ENCODE peak calls at places on chromosomes 11 and 22, in four cellular contexts. U is stimulated activated CD4-positive, alpha-beta T cell treated with anti-CD3 and anti-CD28 coated beads, Interleukin-12 subunit alpha, Interleukin-12 subunit beta, amount 100 ng/mL, for 4 hours; B is T1000; A is NCI-H774. T is an unnamed sample.

GRCh38 chr11:78715639-78716311 is 141.1 kb upstream of the NARS2 start:
- DNase-seq in U (peak; percentile 33), B (peak; percentile 79), A (peak; percentile 83), T (peak; percentile 69)

GRCh38 chr11:75475767-75476650 is 43.0 kb upstream of the KLHL35 start:
- DNase-seq in U (no peak), B (no peak), A (no peak), T (peak; percentile 44)

GRCh38 chr22:20027966-20028854 is 7.3 kb downstream of the TANGO2 start:
- DNase-seq in U (no peak), B (no peak), A (no peak), T (no peak)

GRCh38 chr11:29641201-29641600 is 375.6 kb downstream of the KCNA4 start:
- DNase-seq in U (no peak), B (no peak), A (no peak), T (no peak)

GRCh38 chr11:118068206-118068944 is 8.5 kb upstream of the TMPRSS4 start:
- DNase-seq in U (no peak), B (no peak), A (no peak), T (no peak)

GRCh38 chr11:1180171-1180570 is 22.4 kb downstream of the MUC5AC start:
- DNase-seq in U (no peak), B (no peak), A (no peak), T (no peak)

GRCh38 chr22:47240116-47240515 is 477.7 kb downstream of the TBC1D22A start:
- DNase-seq in U (no peak), B (no peak), A (no peak), T (no peak)

GRCh38 chr22:39291501-39291900 is 27.9 kb downstream of the RPL3 start:
- DNase-seq in U (no peak), B (no peak), A (no peak), T (no peak)

GRCh38 chr11:19453893-19454292 is 213.1 kb upstream of the E2F8 start:
- DNase-seq in U (no peak), B (no peak), A (no peak), T (no peak)

GRCh38 chr11:108929241-108929640 is 264.4 kb downstream of the DDX10 start:
- DNase-seq in U (no peak), B (no peak), A (no peak), T (no peak)